ENCODE peak calls at places on chromosome 15, in five cellular contexts. I is nephron progenitor cell; C is neural progenitor cell; T is HTR-8/SVneo; K is CD8-positive, alpha-beta memory T cell. J is an unnamed sample.
A peak's percentile ranks its signal among the peaks of the same experiment; 100 is the strongest.

GRCh38 chr15:31298707-31299172 is 27.9 kb upstream of the KLF13 start:
- DNase-seq in I (no peak), C (no peak), T (no peak), K (no peak), J (no peak)

GRCh38 chr15:63945838-63946298 is 100.4 kb downstream of the DAPK2 start:
- DNase-seq in I (no peak), C (no peak), T (peak; percentile 32), K (no peak), J (no peak)

GRCh38 chr15:67303490-67304363 is 49.1 kb downstream of the IQCH start:
- DNase-seq in I (no peak), C (peak; percentile 57), T (peak; percentile 42), K (peak; percentile 7), J (no peak)

GRCh38 chr15:60760646-60761504 is 281.9 kb upstream of the ICE2 start:
- DNase-seq in I (no peak), C (no peak), T (no peak), K (no peak), J (no peak)

GRCh38 chr15:99568548-99569352 is 3.0 kb downstream of the MEF2A start:
- DNase-seq in I (no peak), C (no peak), T (no peak), K (no peak), J (no peak)

GRCh38 chr15:40830884-40831283 is 2.4 kb upstream of the PPP1R14D start:
- DNase-seq in I (no peak), C (no peak), T (no peak), K (no peak), J (no peak)

GRCh38 chr15:95912280-95912625 is 418.2 kb upstream of the NR2F2 start:
- DNase-seq in I (no peak), C (peak; percentile 20), T (no peak), K (no peak), J (no peak)

GRCh38 chr15:54559405-54560064 is 581.3 kb downstream of the UNC13C start:
- DNase-seq in I (no peak), C (no peak), T (no peak), K (no peak), J (no peak)

GRCh38 chr15:35437157-35437556 is 108.8 kb downstream of the DPH6 start:
- DNase-seq in I (no peak), C (peak; percentile 7), T (peak; percentile 5), K (no peak), J (no peak)

GRCh38 chr15:30903497-30904187 is at the start of gene FAN1:
- DNase-seq in I (peak; percentile 84), C (peak; percentile 90), T (peak; percentile 74), K (peak; percentile 54), J (peak; percentile 76)

GRCh38 chr15:60390931-60391501 is 6.8 kb downstream of the ANXA2 start:
- DNase-seq in I (no peak), C (peak; percentile 88), T (peak; percentile 25), K (no peak), J (peak; percentile 75)

GRCh38 chr15:68821898-68822380 is 1.2 kb upstream of the ANP32A start:
- DNase-seq in I (no peak), C (peak; percentile 45), T (no peak), K (no peak), J (no peak)

GRCh38 chr15:33586791-33587697 is 276.3 kb downstream of the RYR3 start:
- DNase-seq in I (no peak), C (no peak), T (no peak), K (no peak), J (no peak)

GRCh38 chr15:80489030-80489594 is 84.9 kb downstream of the ARNT2 start:
- DNase-seq in I (no peak), C (no peak), T (peak; percentile 39), K (no peak), J (no peak)

GRCh38 chr15:74197176-74197965 is 5.2 kb downstream of the STRA6 start:
- DNase-seq in I (no peak), C (no peak), T (no peak), K (no peak), J (no peak)